ENCODE peak calls at places on chromosomes 6 and 20, in four cellular contexts. W, B, Y and A are unnamed samples.
A peak's percentile ranks its signal among the peaks of the same experiment; 100 is the strongest.

GRCh38 chr6:159852877-159853276 is 37.9 kb upstream of the MAS1 start:
- DNase-seq in W (no peak), B (no peak), Y (no peak), A (no peak)

GRCh38 chr6:130215526-130215925 is 7.2 kb downstream of the SAMD3 start:
- DNase-seq in W (no peak), B (no peak), Y (no peak), A (no peak)

GRCh38 chr6:63764318-63764916 is 128.8 kb downstream of the PHF3 start:
- DNase-seq in W (peak; percentile 17), B (peak; percentile 52), Y (no peak), A (peak; percentile 52)

GRCh38 chr20:53040678-53041674 is 68.8 kb downstream of the TSHZ2 start:
- DNase-seq in W (peak; percentile 8), B (no peak), Y (no peak), A (no peak)

GRCh38 chr20:60465993-60466682 is 507.9 kb downstream of the CDH26 start:
- DNase-seq in W (no peak), B (no peak), Y (no peak), A (no peak)

GRCh38 chr20:34644951-34645350 is 31.9 kb downstream of the PIGU start:
- DNase-seq in W (no peak), B (no peak), Y (no peak), A (no peak)

GRCh38 chr6:115415378-115415777 is 645.3 kb downstream of the FRK start:
- DNase-seq in W (no peak), B (no peak), Y (no peak), A (no peak)

GRCh38 chr6:16344756-16345155 is 106.4 kb downstream of the GMPR start:
- DNase-seq in W (no peak), B (peak; percentile 79), Y (no peak), A (peak; percentile 55)

GRCh38 chr6:33772114-33772830 is 16.7 kb downstream of the LEMD2 start:
- DNase-seq in W (no peak), B (peak; percentile 30), Y (no peak), A (peak; percentile 62)

GRCh38 chr20:52230406-52230805 is 38.8 kb upstream of the ZFP64 start:
- DNase-seq in W (no peak), B (no peak), Y (no peak), A (no peak)

GRCh38 chr6:31718294-31718693 is 3.1 kb downstream of the LY6G6D start:
- DNase-seq in W (no peak), B (no peak), Y (no peak), A (no peak)

GRCh38 chr6:158631678-158632537 is 12.6 kb downstream of the DYNLT1 start:
- DNase-seq in W (peak; percentile 80), B (peak; percentile 97), Y (no peak), A (peak; percentile 97)

GRCh38 chr6:42766163-42766670 is 15.6 kb upstream of the BICRAL start:
- DNase-seq in W (no peak), B (peak; percentile 81), Y (no peak), A (no peak)

GRCh38 chr20:18166939-18167338 is 29.3 kb downstream of the KAT14 start:
- DNase-seq in W (no peak), B (no peak), Y (no peak), A (no peak)

GRCh38 chr6:119966484-119966883 is 616.9 kb upstream of the MAN1A1 start:
- DNase-seq in W (peak; percentile 16), B (no peak), Y (no peak), A (no peak)

GRCh38 chr6:151975795-151976194 is 168.3 kb downstream of the ESR1 start:
- DNase-seq in W (no peak), B (no peak), Y (no peak), A (no peak)

GRCh38 chr6:25485820-25486559 is 166.0 kb upstream of the SCGN start:
- DNase-seq in W (no peak), B (no peak), Y (no peak), A (peak; percentile 40)

GRCh38 chr6:17470953-17471335 is 77.5 kb downstream of the CAP2 start:
- DNase-seq in W (no peak), B (peak; percentile 77), Y (no peak), A (no peak)

GRCh38 chr20:23290761-23291574 is 59.6 kb upstream of the NXT1 start:
- DNase-seq in W (no peak), B (no peak), Y (no peak), A (no peak)

GRCh38 chr6:52994031-52994788 is 874 bp downstream of the GSTA4 start:
- DNase-seq in W (no peak), B (peak; percentile 51), Y (no peak), A (peak; percentile 62)

GRCh38 chr6:170446841-170447560 is 106.1 kb downstream of the PSMB1 start:
- DNase-seq in W (no peak), B (no peak), Y (no peak), A (no peak)

GRCh38 chr20:13586133-13586532 is 52.6 kb downstream of the TASP1 start:
- DNase-seq in W (no peak), B (no peak), Y (no peak), A (no peak)

GRCh38 chr20:5863040-5863811 is 87.1 kb downstream of the TRMT6 start:
- DNase-seq in W (no peak), B (peak; percentile 72), Y (no peak), A (peak; percentile 50)

GRCh38 chr6:155541976-155542375 is 86.3 kb upstream of the NOX3 start:
- DNase-seq in W (no peak), B (no peak), Y (no peak), A (no peak)

GRCh38 chr6:117531758-117532276 is 49.3 kb downstream of the DCBLD1 start:
- DNase-seq in W (no peak), B (peak; percentile 36), Y (no peak), A (no peak)

GRCh38 chr20:57089701-57090144 is 176.7 kb downstream of the BMP7 start:
- DNase-seq in W (peak; percentile 79), B (peak; percentile 5), Y (no peak), A (peak; percentile 7)

GRCh38 chr6:131014080-131014776 is 48.8 kb downstream of the EPB41L2 start:
- DNase-seq in W (no peak), B (no peak), Y (no peak), A (peak; percentile 23)

GRCh38 chr6:31899882-31900722 is 1.8 kb downstream of the ZBTB12 start:
- DNase-seq in W (no peak), B (no peak), Y (no peak), A (no peak)

GRCh38 chr6:40744835-40745234 is 157.7 kb upstream of the LRFN2 start:
- DNase-seq in W (no peak), B (no peak), Y (no peak), A (no peak)

GRCh38 chr6:158431560-158431959 is 119.3 kb downstream of the TULP4 start:
- DNase-seq in W (no peak), B (no peak), Y (no peak), A (no peak)

GRCh38 chr6:158050107-158050735 is 68.6 kb downstream of the SYNJ2 start:
- DNase-seq in W (no peak), B (no peak), Y (no peak), A (no peak)

GRCh38 chr6:90216081-90216977 is 80.3 kb downstream of the BACH2 start:
- DNase-seq in W (no peak), B (peak; percentile 35), Y (no peak), A (peak; percentile 60)

GRCh38 chr20:21571841-21572690 is 58.2 kb upstream of the NKX2-2 start:
- DNase-seq in W (peak; percentile 31), B (no peak), Y (no peak), A (peak; percentile 18)

GRCh38 chr6:37725967-37726366 is 28.3 kb upstream of the MDGA1 start:
- DNase-seq in W (no peak), B (peak; percentile 16), Y (peak; percentile 50), A (no peak)

GRCh38 chr6:129555206-129555832 is 154.7 kb downstream of the ARHGAP18 start:
- DNase-seq in W (no peak), B (peak; percentile 89), Y (no peak), A (no peak)

GRCh38 chr6:141963543-141964295 is 169.0 kb upstream of the GJE1 start:
- DNase-seq in W (no peak), B (peak; percentile 35), Y (no peak), A (no peak)

DNA sequence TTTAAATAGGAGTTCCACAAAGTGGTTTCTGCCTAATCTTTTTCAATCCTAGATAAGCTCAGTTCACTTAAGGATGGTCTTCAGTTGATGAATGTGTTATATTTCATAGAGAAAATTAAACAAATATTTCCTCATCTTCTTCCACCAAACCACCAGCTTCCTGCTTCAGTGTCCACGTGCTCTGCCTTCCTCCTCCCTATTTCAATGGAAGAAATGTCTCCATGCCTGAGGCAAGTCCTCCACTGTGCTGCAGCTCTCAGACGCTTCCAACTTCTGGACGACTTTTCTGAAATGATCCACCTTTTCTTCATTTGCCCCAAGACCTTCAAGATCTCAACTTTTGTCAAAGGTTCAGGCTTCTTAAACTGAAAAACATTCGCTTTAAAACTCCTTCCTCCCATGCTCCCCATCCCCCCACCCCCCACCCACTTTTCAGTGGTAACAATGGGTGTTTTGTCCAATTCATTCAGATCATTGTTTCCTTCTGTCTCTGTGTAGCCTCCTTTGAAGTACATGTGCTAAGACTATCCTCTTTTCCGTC is 25.3 kb upstream of the FABP7 start:
- DNase-seq in W (no peak), B (no peak), Y (no peak), A (no peak)
- H2AFZ ChIP-seq in W (no peak overlapping the region), B (no peak overlapping the region), Y (no peak overlapping the region), A (no peak overlapping the region)

DNA sequence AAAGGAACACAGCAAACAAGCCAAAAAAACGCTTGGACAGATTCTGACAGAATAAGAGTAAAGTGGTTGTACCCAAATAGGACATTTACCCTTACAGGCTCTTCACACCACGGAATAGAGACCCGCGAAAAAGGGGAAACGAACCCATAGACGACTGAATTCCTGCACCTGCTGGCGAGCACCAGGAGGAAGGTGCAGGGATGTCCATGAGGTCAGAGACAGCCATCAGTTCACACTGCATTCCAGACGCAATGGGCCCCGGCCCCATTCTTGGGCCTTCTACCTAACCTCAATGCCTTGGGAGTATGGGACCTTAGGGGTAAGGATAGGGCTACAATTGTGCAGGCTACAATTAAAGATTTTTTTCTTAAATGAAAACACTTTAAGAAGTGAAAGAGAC is 5.2 kb upstream of the DIDO1 start:
- DNase-seq in W (no peak), B (no peak), Y (no peak), A (no peak)
- H3K4me3 ChIP-seq in W (no peak overlapping the region), B (no peak overlapping the region), Y (no peak overlapping the region), A (no peak overlapping the region)

DNA sequence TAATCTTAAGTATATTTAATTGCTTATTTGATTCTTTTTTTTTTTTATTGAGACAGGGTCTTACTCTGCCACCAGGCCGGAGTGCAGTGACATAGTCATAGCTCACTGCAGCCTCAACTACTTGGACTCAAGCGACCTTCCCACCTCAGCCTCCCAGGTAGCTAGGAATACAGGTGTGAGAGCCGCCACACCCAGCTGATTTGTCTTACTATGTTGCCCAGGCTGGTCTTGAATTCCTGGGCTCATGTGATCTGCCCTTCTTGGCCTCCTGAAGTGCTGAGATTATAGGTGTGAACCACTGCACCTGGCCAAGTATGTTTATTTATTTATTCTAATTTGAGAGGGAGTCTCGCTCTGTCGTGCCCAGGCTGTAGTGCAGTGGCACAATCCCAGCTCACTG is 38.2 kb downstream of the PTPN1 start:
- DNase-seq in W (no peak), B (no peak), Y (no peak), A (no peak)
- H3K9me1 ChIP-seq in W (no peaks in the 10 kb centered on the region), B (peaks cover 33% of the 10 kb centered on the region), Y (peaks cover 2% of the 10 kb centered on the region), A (no peaks in the 10 kb centered on the region)

GRCh38 chr6:30007132-30007764 is 53.8 kb upstream of the POLR1H start:
- DNase-seq in W (no peak), B (no peak), Y (no peak), A (no peak)
- H2AFZ ChIP-seq in W (no peak overlapping the region), B (no peak overlapping the region), Y (no peak overlapping the region), A (no peak overlapping the region)

GRCh38 chr6:82995066-82995465 is 70.6 kb downstream of the UBE3D start:
- DNase-seq in W (no peak), B (no peak), Y (no peak), A (no peak)
- H3K4me3 ChIP-seq in W (no peak overlapping the region), B (no peak overlapping the region), Y (no peak overlapping the region), A (no peak overlapping the region)